ENCODE peak calls at places on chromosomes 12 and 14, in five cellular contexts. Z is aorta; R is brain microvascular endothelial cell; W is CD8-positive, alpha-beta memory T cell; B is pancreas. V is an unnamed sample.

GRCh38 chr14:61992139-61992538 is 229.9 kb downstream of the SNAPC1 start:
- DNase-seq in R (no peak), Z (no peak), W (no peak), B (no peak), V (no peak)

GRCh38 chr12:106955377-106956047 is at the start of gene TMEM263:
- DNase-seq in W (peak), Z (peak), R (peak), B (peak), V (peak)

GRCh38 chr12:8037046-8037663 is 4.6 kb downstream of the FOXJ2 start:
- DNase-seq in R (no peak), Z (no peak), W (no peak), B (no peak), V (no peak)

GRCh38 chr12:103462675-103463074 is 33.1 kb downstream of the C12orf42 start:
- DNase-seq in W (no peak), R (no peak), B (no peak), Z (no peak), V (no peak)

GRCh38 chr12:52806821-52807543 is 6.9 kb downstream of the KRT4 start:
- DNase-seq in Z (no peak), W (no peak), B (no peak), R (no peak), V (no peak)

GRCh38 chr12:93879476-93880376 is 202.6 kb downstream of the CRADD start:
- DNase-seq in Z (no peak), B (no peak), R (peak), W (no peak), V (no peak)

GRCh38 chr14:97544581-97544980 is 747.4 kb downstream of the VRK1 start:
- DNase-seq in W (no peak), Z (no peak), R (no peak), B (no peak), V (no peak)

GRCh38 chr14:97878206-97878605 is 1081.0 kb downstream of the VRK1 start:
- DNase-seq in Z (no peak), W (no peak), R (no peak), B (no peak), V (no peak)

GRCh38 chr12:52552055-52552454 is 890 bp downstream of the KRT71 start:
- DNase-seq in W (no peak), B (no peak), R (no peak), Z (no peak), V (no peak)

GRCh38 chr12:18799561-18799960 is 61.6 kb downstream of the CAPZA3 start:
- DNase-seq in Z (no peak), W (no peak), R (peak), B (no peak), V (no peak)

GRCh38 chr14:103284574-103285467 is 49.2 kb upstream of the EIF5 start:
- DNase-seq in R (peak), B (no peak), Z (no peak), W (no peak), V (no peak)

GRCh38 chr14:86038401-86038985 is 508.5 kb downstream of the FLRT2 start:
- DNase-seq in B (peak), R (peak), W (peak), Z (no peak), V (peak)

GRCh38 chr12:62865860-62866407 is 69.0 kb downstream of the PPM1H start:
- DNase-seq in W (no peak), Z (no peak), B (no peak), R (peak), V (no peak)

GRCh38 chr12:74170645-74171477 is 366.8 kb upstream of the ATXN7L3B start:
- DNase-seq in B (no peak), W (no peak), Z (peak), R (no peak), V (no peak)

GRCh38 chr12:100718212-100718611 is 76.4 kb upstream of the ANO4 start:
- DNase-seq in R (no peak), Z (no peak), B (no peak), W (no peak), V (no peak)

GRCh38 chr14:104138098-104138890 is at the start of gene KIF26A:
- DNase-seq in Z (peak), R (no peak), B (peak), W (no peak), V (no peak)

GRCh38 chr12:80937391-80938238 is at the start of gene LIN7A:
- DNase-seq in B (peak), Z (peak), R (peak), W (no peak), V (peak)

GRCh38 chr14:36976571-36977023 is 195.8 kb downstream of the SLC25A21 start:
- DNase-seq in Z (peak), B (no peak), R (peak), W (no peak), V (no peak)

GRCh38 chr12:34405286-34406227 is 383.3 kb downstream of the ALG10 start:
- DNase-seq in Z (peak), B (peak), R (no peak), W (no peak), V (no peak)

GRCh38 chr12:107344035-107344808 is 250.9 kb upstream of the CRY1 start:
- DNase-seq in W (no peak), Z (no peak), B (no peak), R (peak), V (no peak)

GRCh38 chr14:98606041-98606640 is 665.9 kb downstream of the BCL11B start:
- DNase-seq in W (no peak), B (no peak), R (no peak), Z (no peak), V (no peak)

DNA sequence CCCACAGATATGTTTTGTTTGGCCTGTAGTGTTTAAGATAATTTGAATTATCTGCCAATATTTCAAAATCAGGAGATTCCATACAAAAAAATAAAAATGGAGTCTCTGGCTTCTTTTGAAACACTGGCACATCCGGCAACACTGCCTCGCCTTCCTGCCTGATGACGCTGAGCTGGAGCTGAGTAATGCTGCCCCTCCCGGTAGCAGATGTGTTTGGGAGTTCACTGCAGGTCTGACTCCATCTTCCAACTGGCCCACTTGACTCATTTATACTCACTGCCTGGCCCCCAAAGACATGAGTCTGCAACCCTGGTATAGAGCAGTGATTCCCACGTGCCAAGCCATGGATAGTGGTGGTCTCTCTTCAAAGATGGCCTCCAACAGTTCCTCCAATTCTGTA is 7.4 kb downstream of the CIT start:
- DNase-seq in B (no peak), Z (peak), W (no peak), R (peak), V (no peak)
- H3K27ac ChIP-seq in B (no peak), Z (no peak), W (no peak), R (peak), V (no peak)

GRCh38 chr14:22556990-22557623 is 31.9 kb downstream of the DAD1 start:
- DNase-seq in B (peak), W (peak), R (peak), Z (peak), V (peak)
- H3K27ac ChIP-seq in B (no peak), W (peak), R (peak), Z (no peak), V (peak)

GRCh38 chr12:123089125-123089524 is 61.8 kb downstream of the PITPNM2 start:
- DNase-seq in Z (no peak), W (no peak), B (no peak), R (no peak), V (no peak)
- H3K27ac ChIP-seq in Z (no peak), W (no peak), B (no peak), R (peak), V (no peak)

GRCh38 chr12:124393831-124394230 is 98.9 kb downstream of the RFLNA start:
- DNase-seq in W (no peak), R (no peak), Z (no peak), B (no peak), V (no peak)

GRCh38 chr12:124395284-124395752 is 100.4 kb downstream of the RFLNA start:
- DNase-seq in Z (no peak), B (no peak), W (no peak), R (peak), V (no peak)

GRCh38 chr12:124392991-124393790 is 98.3 kb downstream of the RFLNA start:
- DNase-seq in R (peak), W (no peak), Z (peak), B (peak), V (peak)

GRCh38 chr12:124395986-124396385 is 101.1 kb downstream of the RFLNA start:
- DNase-seq in Z (no peak), B (no peak), W (no peak), R (no peak), V (no peak)

DNA sequence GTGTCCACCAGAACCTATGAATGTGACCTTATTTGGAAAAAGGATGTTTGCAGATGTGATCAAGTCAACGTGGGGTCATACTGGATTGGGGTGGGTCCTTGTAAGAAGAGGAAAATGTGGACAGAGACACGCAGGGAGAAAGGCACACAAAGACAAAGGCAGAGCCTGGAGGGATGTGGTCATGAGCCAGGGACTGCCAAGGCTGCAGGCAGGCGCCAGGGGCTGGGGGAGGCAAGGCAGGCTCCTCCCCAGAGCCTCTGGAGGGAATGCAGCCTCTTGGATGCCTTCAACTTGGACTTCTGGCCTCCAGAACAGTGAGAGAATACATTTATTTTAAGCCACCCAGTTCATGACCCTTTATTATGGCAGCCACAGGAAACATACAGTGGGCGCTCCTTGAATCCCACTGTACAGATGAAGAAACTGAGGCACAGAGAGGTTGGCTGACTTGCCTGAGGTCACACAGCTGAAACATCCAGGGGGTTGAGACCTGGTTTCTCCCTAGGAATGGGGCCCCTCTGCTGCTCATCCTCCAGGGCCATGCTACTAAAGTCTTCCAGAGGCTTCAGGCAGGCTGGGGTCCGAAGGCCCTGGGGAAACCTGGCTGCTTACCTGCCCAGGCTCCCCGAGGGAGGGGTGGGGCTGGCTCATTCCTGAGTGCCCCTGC is 99.7 kb downstream of the RFLNA start:
- DNase-seq in W (no peak), Z (no peak), R (no peak), B (no peak), V (no peak)
- H3K27ac ChIP-seq in W (no peak), Z (peak), R (no peak), B (no peak), V (no peak)

GRCh38 chr12:121033625-121034349 is 5.3 kb downstream of the OASL start:
- DNase-seq in W (peak), R (no peak), Z (no peak), B (no peak), V (no peak)

GRCh38 chr12:121043067-121043466 is 4.0 kb upstream of the OASL start:
- DNase-seq in R (no peak), Z (no peak), B (no peak), W (no peak), V (no peak)

GRCh38 chr12:121034906-121035305 is 4.1 kb downstream of the OASL start:
- DNase-seq in W (no peak), R (no peak), Z (no peak), B (no peak), V (no peak)

GRCh38 chr12:121036810-121037326 is 2.2 kb downstream of the OASL start:
- DNase-seq in R (peak), W (peak), Z (no peak), B (no peak), V (no peak)

DNA sequence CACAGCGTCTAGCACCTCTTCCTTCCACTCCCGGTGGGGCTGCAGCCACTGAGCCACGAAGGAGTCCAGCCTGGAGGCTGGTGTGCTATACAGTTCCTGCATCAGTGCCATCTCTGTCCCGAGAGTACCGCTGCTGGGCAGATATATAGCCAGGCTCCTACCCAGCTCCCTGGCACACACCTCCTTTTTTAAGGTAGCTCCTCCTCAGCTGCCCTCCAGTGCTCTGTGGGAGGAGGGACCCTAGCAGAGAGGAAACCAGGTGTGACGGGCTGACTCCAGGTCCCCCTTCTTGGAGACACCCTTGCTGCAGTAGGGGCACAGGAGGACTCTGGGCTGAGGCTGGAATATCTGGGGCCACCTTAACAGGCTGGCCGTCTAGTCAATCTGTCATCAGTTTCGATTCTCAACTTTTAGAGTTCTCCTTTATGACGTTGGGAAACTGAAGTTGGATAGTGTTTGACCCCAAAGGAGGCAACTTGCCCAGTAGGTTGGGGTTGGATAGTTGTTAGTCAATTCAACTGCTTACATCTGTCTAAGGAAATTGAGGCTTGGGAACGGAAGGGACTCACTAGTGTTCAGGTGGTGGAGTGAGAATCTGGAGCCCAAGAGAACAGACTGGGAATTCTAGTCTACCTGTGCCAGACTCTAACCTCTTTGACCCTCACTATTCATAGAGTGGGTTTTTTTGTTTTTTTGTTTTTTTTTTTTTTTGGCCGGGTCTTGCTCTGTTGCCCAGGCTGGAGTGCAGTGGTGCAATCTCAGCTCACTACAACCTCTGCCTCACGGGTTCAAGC is at the start of gene OASL:
- DNase-seq in W (peak), B (peak), Z (no peak), R (no peak), V (no peak)
- H3K27ac ChIP-seq in W (peak), B (no peak), Z (no peak), R (no peak), V (no peak)

GRCh38 chr14:95475540-95476240 is 40.8 kb downstream of the SYNE3 start:
- DNase-seq in R (no peak), Z (peak), W (no peak), B (no peak), V (no peak)
- H3K27ac ChIP-seq in R (no peak), Z (no peak), W (no peak), B (no peak), V (no peak)

GRCh38 chr14:24250354-24250753 is 7.9 kb upstream of the TINF2 start:
- DNase-seq in R (no peak), B (no peak), W (no peak), Z (no peak), V (no peak)
- H3K27ac ChIP-seq in R (no peak), B (no peak), W (no peak), Z (no peak), V (no peak)